ENCODE peak calls at places on chromosomes 13 and 19, in seven cellular contexts. K is amygdala; D is fibroblast of mammary gland; E is stimulated activated CD4-positive, alpha-beta T cell treated with anti-CD3 and anti-CD28 coated beads, Interleukin-2, amount 100 ng/mL, for 48 hours; G is PC-3; W is H54; Y is cerebellar nuclear complex. L is an unnamed sample.

GRCh38 chr13:40346592-40346991 is 319.8 kb downstream of the FOXO1 start:
- DNase-seq in D (no peak), G (no peak), W (no peak), Y (no peak), K (no peak), E (no peak), L (no peak)

GRCh38 chr13:99356216-99357089 is 49.3 kb upstream of the GPR183 start:
- DNase-seq in K (no peak), D (peak; percentile 89), G (no peak), Y (no peak), E (no peak), W (peak; percentile 33), L (no peak)

GRCh38 chr13:110521946-110522345 is 39.6 kb downstream of the RAB20 start:
- DNase-seq in Y (no peak), G (no peak), E (no peak), D (peak; percentile 44), K (no peak), W (no peak), L (no peak)

GRCh38 chr13:60572003-60572792 is 175.2 kb downstream of the TDRD3 start:
- DNase-seq in Y (no peak), G (peak; percentile 80), E (no peak), K (no peak), D (peak; percentile 77), W (peak; percentile 23), L (no peak)

GRCh38 chr19:5340637-5341447 is at the start of gene PTPRS:
- DNase-seq in G (peak; percentile 92), E (peak; percentile 66), D (peak; percentile 57), W (peak; percentile 93), Y (no peak), K (peak; percentile 86), L (peak; percentile 83)

GRCh38 chr13:106471957-106472543 is 63.4 kb downstream of the EFNB2 start:
- DNase-seq in G (peak; percentile 92), D (peak; percentile 89), K (no peak), W (peak; percentile 99), Y (no peak), E (no peak), L (no peak)

GRCh38 chr13:98576215-98576945 is 527 bp downstream of the STK24 start:
- DNase-seq in E (no peak), D (no peak), G (no peak), K (peak; percentile 23), Y (no peak), W (no peak), L (peak; percentile 33)

GRCh38 chr13:107590556-107590955 is 624.8 kb downstream of the LIG4 start:
- DNase-seq in K (no peak), W (no peak), Y (no peak), D (no peak), G (no peak), E (no peak), L (no peak)

GRCh38 chr13:23715762-23716235 is 145.6 kb downstream of the TNFRSF19 start:
- DNase-seq in Y (no peak), W (no peak), D (no peak), K (no peak), G (peak; percentile 78), E (no peak), L (peak; percentile 21)

GRCh38 chr19:53908106-53908932 is 759 bp upstream of the CACNG7 start:
- DNase-seq in W (peak; percentile 86), Y (peak; percentile 52), E (peak; percentile 53), K (peak; percentile 90), G (peak; percentile 58), D (peak; percentile 46), L (peak; percentile 91)

GRCh38 chr13:113840541-113841354 is 23.1 kb downstream of the GAS6 start:
- DNase-seq in W (no peak), K (peak; percentile 89), G (no peak), D (no peak), E (no peak), Y (no peak), L (no peak)

GRCh38 chr13:25281193-25281936 is 5.9 kb downstream of the MTMR6 start:
- DNase-seq in G (no peak), W (no peak), E (no peak), Y (no peak), K (no peak), D (no peak), L (no peak)

GRCh38 chr13:95355491-95355890 is 54.2 kb upstream of the ABCC4 start:
- DNase-seq in Y (no peak), W (peak; percentile 39), E (no peak), K (no peak), D (peak; percentile 21), G (peak; percentile 49), L (no peak)

GRCh38 chr19:16627194-16627927 is 643 bp downstream of the MED26 start:
- DNase-seq in E (no peak), Y (no peak), K (no peak), W (no peak), D (no peak), G (no peak), L (no peak)

GRCh38 chr13:21330126-21330861 is 128.8 kb downstream of the ZDHHC20 start:
- DNase-seq in G (no peak), K (no peak), Y (no peak), W (no peak), D (no peak), E (no peak), L (no peak)

GRCh38 chr19:35717665-35718344 is at the start of gene KMT2B:
- DNase-seq in K (peak; percentile 95), Y (no peak), W (peak; percentile 100), G (peak; percentile 89), D (no peak), E (peak; percentile 93), L (no peak)

GRCh38 chr19:48558018-48558684 is 6.2 kb downstream of the SULT2B1 start:
- DNase-seq in E (no peak), W (no peak), G (peak; percentile 75), Y (no peak), K (no peak), D (peak; percentile 80), L (peak; percentile 43)

GRCh38 chr19:41691268-41691970 is 3.3 kb upstream of the CEACAM7 start:
- DNase-seq in W (no peak), K (no peak), G (peak; percentile 27), Y (no peak), E (peak; percentile 43), D (peak; percentile 7), L (no peak)

GRCh38 chr13:94176576-94176975 is 302.9 kb downstream of the DCT start:
- DNase-seq in G (no peak), D (peak; percentile 75), E (no peak), W (no peak), K (no peak), Y (no peak), L (no peak)

GRCh38 chr13:40993987-40994386 is 25.1 kb downstream of the ELF1 start:
- DNase-seq in D (no peak), E (no peak), Y (no peak), W (no peak), G (peak; percentile 91), K (no peak), L (no peak)

GRCh38 chr19:48835734-48836088 is 580 bp downstream of the HSD17B14 start:
- DNase-seq in G (peak; percentile 87), K (peak; percentile 86), D (peak; percentile 84), E (peak; percentile 97), W (peak; percentile 68), Y (no peak), L (peak; percentile 98)

GRCh38 chr19:31066385-31066784 is 282.9 kb downstream of the TSHZ3 start:
- DNase-seq in W (peak; percentile 85), Y (no peak), G (peak; percentile 40), K (no peak), D (peak; percentile 76), E (no peak), L (no peak)

GRCh38 chr13:30362005-30362788 is 54.8 kb upstream of the KATNAL1 start:
- DNase-seq in Y (no peak), G (no peak), W (no peak), K (no peak), D (no peak), E (no peak), L (no peak)

GRCh38 chr19:55152017-55152416 is 3.0 kb upstream of the TNNT1 start:
- DNase-seq in W (no peak), D (no peak), Y (no peak), K (no peak), E (no peak), G (peak; percentile 39), L (no peak)

GRCh38 chr13:20024706-20025105 is 66.2 kb downstream of the ZMYM2 start:
- DNase-seq in E (no peak), D (no peak), W (no peak), Y (no peak), G (no peak), K (no peak), L (no peak)

GRCh38 chr19:44430956-44431355 is 17.3 kb downstream of the ZNF229 start:
- DNase-seq in G (peak; percentile 57), D (no peak), Y (no peak), W (peak; percentile 13), E (no peak), K (no peak), L (no peak)

GRCh38 chr19:36043952-36044351 is 10.1 kb downstream of the THAP8 start:
- DNase-seq in W (no peak), K (peak; percentile 30), D (no peak), E (no peak), Y (no peak), G (no peak), L (no peak)

GRCh38 chr19:3766520-3766919 is 4.0 kb downstream of the MRPL54 start:
- DNase-seq in D (no peak), G (no peak), W (no peak), Y (no peak), K (no peak), E (no peak), L (no peak)

GRCh38 chr19:43664008-43664407 is 6.0 kb downstream of the PLAUR start:
- DNase-seq in G (no peak), W (no peak), E (no peak), Y (no peak), K (no peak), D (no peak), L (no peak)

GRCh38 chr19:48424694-48425219 is 21.0 kb upstream of the GRWD1 start:
- DNase-seq in G (peak; percentile 37), E (no peak), Y (no peak), D (peak; percentile 51), W (peak; percentile 51), K (no peak), L (no peak)

GRCh38 chr19:4495471-4495870 is 22.8 kb downstream of the PLIN4 start:
- DNase-seq in W (no peak), Y (no peak), K (no peak), D (no peak), E (no peak), G (no peak), L (no peak)

GRCh38 chr19:34507414-34508067 is 26.0 kb downstream of the WTIP start:
- DNase-seq in E (no peak), K (no peak), G (no peak), W (no peak), Y (no peak), D (no peak), L (no peak)

GRCh38 chr13:95059306-95059705 is 241.9 kb downstream of the ABCC4 start:
- DNase-seq in W (no peak), K (no peak), E (no peak), G (no peak), Y (no peak), D (no peak), L (no peak)

GRCh38 chr13:107900775-107901174 is 314.6 kb downstream of the LIG4 start:
- DNase-seq in Y (no peak), D (peak; percentile 18), E (no peak), W (no peak), K (no peak), G (peak; percentile 31), L (no peak)

GRCh38 chr19:30255783-30256509 is 116.2 kb upstream of the ZNF536 start:
- DNase-seq in E (no peak), G (no peak), D (no peak), Y (no peak), W (no peak), K (no peak), L (no peak)

L was measured in cerebellar cortex.